ENCODE peak calls at places on chromosomes 12 and 14, in nine cellular contexts. C is right lobe of liver, L is GM12865, Z is Panc1, O is A549, U is cardiac fibroblast, G is thoracic aorta, B is fibroblast of mammary gland, I is dorsolateral prefrontal cortex. M is an unnamed sample.

GRCh38 chr14:94395900-94396574 is 7.6 kb upstream of the SERPINA1 start:
- DNase-seq in G (no peak), Z (no peak), L (no peak), O (peak; percentile 17), U (no peak), C (peak; percentile 88), B (no peak), I (no peak), M (no peak)

GRCh38 chr12:55828357-55828756 is 1.0 kb downstream of the DNAJC14 start:
- DNase-seq in U (no peak), B (no peak), L (no peak), O (no peak), I (no peak), Z (no peak), G (no peak), C (no peak), M (no peak)

GRCh38 chr12:116878567-116879508 is 2.4 kb downstream of the HRK start:
- DNase-seq in G (no peak), I (no peak), B (no peak), L (no peak), C (no peak), U (no peak), O (no peak), Z (no peak), M (no peak)

GRCh38 chr12:109617496-109617895 is 43.9 kb downstream of the MVK start:
- DNase-seq in I (peak; percentile 95), Z (no peak), C (no peak), B (no peak), L (no peak), U (no peak), O (no peak), G (no peak), M (no peak)

GRCh38 chr14:34212574-34212973 is 249.5 kb downstream of the SPTSSA start:
- DNase-seq in O (no peak), G (no peak), I (no peak), L (no peak), C (no peak), U (no peak), B (peak; percentile 91), Z (no peak), M (no peak)

GRCh38 chr12:102095677-102096263 is 24.1 kb downstream of the NUP37 start:
- DNase-seq in C (no peak), L (peak; percentile 34), G (no peak), Z (no peak), O (peak; percentile 31), B (peak; percentile 45), U (peak; percentile 65), I (no peak), M (peak; percentile 16)

GRCh38 chr14:32327255-32327961 is 1.7 kb upstream of the AKAP6 start:
- DNase-seq in U (no peak), L (no peak), C (no peak), O (no peak), Z (no peak), B (no peak), I (no peak), G (no peak), M (no peak)

GRCh38 chr12:129459886-129460285 is 443.9 kb downstream of the TMEM132D start:
- DNase-seq in Z (no peak), I (no peak), C (no peak), G (no peak), O (no peak), L (no peak), U (no peak), B (no peak), M (no peak)

GRCh38 chr12:67068773-67069450 is 200.2 kb upstream of the CAND1 start:
- DNase-seq in Z (no peak), I (no peak), U (peak; percentile 33), L (peak; percentile 24), C (peak; percentile 44), G (no peak), B (peak; percentile 12), O (peak; percentile 67), M (peak; percentile 6)

GRCh38 chr12:67070307-67070600 is 198.9 kb upstream of the CAND1 start:
- DNase-seq in B (no peak), C (no peak), Z (no peak), L (no peak), I (no peak), O (no peak), G (no peak), U (no peak), M (no peak)

GRCh38 chr12:67068204-67068731 is 200.9 kb upstream of the CAND1 start:
- DNase-seq in U (no peak), Z (no peak), G (no peak), C (no peak), B (no peak), I (no peak), L (no peak), O (peak; percentile 29), M (no peak)

GRCh38 chr12:67069451-67070306 is 199.5 kb upstream of the CAND1 start:
- DNase-seq in C (no peak), G (no peak), I (no peak), Z (no peak), L (peak; percentile 48), O (peak; percentile 52), U (peak; percentile 3), B (no peak), M (no peak)

DNA sequence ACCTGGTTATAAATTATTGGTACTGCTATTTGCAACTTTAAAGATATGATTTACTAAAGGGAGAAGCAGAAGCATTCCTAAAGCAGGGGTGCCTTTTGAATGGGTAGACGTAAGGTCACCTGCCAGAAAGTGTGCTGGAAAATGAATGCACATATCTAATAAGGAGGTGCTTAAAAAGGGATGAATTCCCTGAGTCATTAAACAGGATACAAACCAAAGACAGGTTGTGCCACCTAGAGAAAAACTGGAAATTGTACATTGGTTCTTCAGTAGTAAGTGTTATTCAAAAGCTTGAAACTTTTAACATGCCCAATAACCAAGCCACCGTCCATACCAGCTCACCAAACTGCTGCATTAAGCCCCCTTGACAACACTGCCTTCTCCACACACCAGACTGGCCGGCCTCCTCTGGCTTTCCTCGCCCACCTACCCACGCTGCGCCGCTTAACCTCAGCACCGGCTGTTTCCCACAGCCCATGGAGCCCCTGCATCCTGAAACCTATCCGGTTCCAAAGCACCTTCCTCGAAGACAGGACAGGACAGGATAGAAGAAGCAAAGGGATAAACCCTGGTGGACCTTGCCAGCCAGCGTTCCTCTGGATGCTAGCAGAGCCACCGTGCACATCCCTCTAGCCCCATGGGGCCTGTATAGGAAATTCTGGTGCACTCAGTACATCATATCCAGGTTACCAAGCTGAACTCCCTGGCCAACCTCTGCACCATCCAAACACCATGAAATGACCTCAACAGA is 201.5 kb upstream of the CAND1 start:
- DNase-seq in G (no peak), L (no peak), O (peak; percentile 29), Z (no peak), B (no peak), C (no peak), I (no peak), U (no peak), M (no peak)
- H3K4me3 ChIP-seq in G (peak overlapping the region; percentile 77), L (no peak overlapping the region), O (peak overlapping the region; percentile 75), Z (peak overlapping the region; percentile 42), B (no peak overlapping the region), C (no peak overlapping the region), I (peak overlapping the region; percentile 71), U (no peak overlapping the region), M (peak overlapping the region; percentile 50)

GRCh38 chr14:49550284-49551184 is 35.6 kb downstream of the RPS29 start:
- DNase-seq in B (peak; percentile 36), O (peak; percentile 28), U (peak; percentile 28), G (no peak), C (no peak), L (no peak), Z (no peak), I (no peak), M (no peak)

GRCh38 chr14:49553892-49554291 is 32.3 kb downstream of the RPS29 start:
- DNase-seq in C (no peak), B (no peak), G (no peak), I (no peak), U (no peak), O (no peak), Z (no peak), L (no peak), M (no peak)

GRCh38 chr14:49551569-49551968 is 34.6 kb downstream of the RPS29 start:
- DNase-seq in C (no peak), L (no peak), U (no peak), G (no peak), Z (no peak), B (no peak), O (no peak), I (no peak), M (no peak)

GRCh38 chr14:49552630-49553029 is 33.5 kb downstream of the RPS29 start:
- DNase-seq in L (no peak), U (no peak), G (no peak), O (no peak), Z (no peak), B (no peak), C (no peak), I (no peak), M (no peak)

GRCh38 chr14:49553106-49553505 is 33.1 kb downstream of the RPS29 start:
- DNase-seq in L (no peak), Z (no peak), O (no peak), U (no peak), B (no peak), C (no peak), I (no peak), G (no peak), M (no peak)
- TF ChIP-seq CTCF in L (no peak), Z (no peak), O (no peak), U (no peak), B (no peak), C (no peak), I (no peak), G (no peak), M (no peak)

GRCh38 chr12:3042826-3043225 is 34.4 kb upstream of the TSPAN9 start:
- DNase-seq in C (no peak), B (no peak), G (no peak), I (no peak), L (no peak), O (no peak), Z (no peak), U (no peak), M (no peak)

GRCh38 chr12:3043406-3043805 is 33.8 kb upstream of the TSPAN9 start:
- DNase-seq in I (no peak), C (no peak), O (no peak), U (no peak), G (no peak), L (no peak), Z (no peak), B (no peak), M (no peak)

GRCh38 chr12:3041558-3042164 is 35.5 kb upstream of the TSPAN9 start:
- DNase-seq in Z (peak; percentile 32), U (peak; percentile 82), G (no peak), C (peak; percentile 59), B (peak; percentile 77), I (peak; percentile 82), L (peak; percentile 80), O (peak; percentile 87), M (peak; percentile 59)

GRCh38 chr12:3040663-3041544 is 36.3 kb upstream of the TSPAN9 start:
- DNase-seq in B (no peak), O (no peak), G (no peak), Z (no peak), L (no peak), I (no peak), U (no peak), C (no peak), M (no peak)

GRCh38 chr12:3042394-3042793 is 34.8 kb upstream of the TSPAN9 start:
- DNase-seq in Z (no peak), L (peak; percentile 37), G (no peak), I (no peak), B (no peak), U (no peak), C (peak; percentile 60), O (no peak), M (no peak)
- H3K4me3 ChIP-seq in Z (no peak overlapping the region), L (no peak overlapping the region), G (no peak overlapping the region), I (no peak overlapping the region), B (no peak overlapping the region), U (no peak overlapping the region), C (no peak overlapping the region), O (no peak overlapping the region), M (no peak overlapping the region)

GRCh38 chr12:52984136-52984535 is 22.1 kb upstream of the EIF4B start:
- DNase-seq in C (no peak), B (no peak), U (no peak), L (no peak), Z (no peak), G (no peak), O (peak; percentile 78), I (no peak), M (no peak)
- TF ChIP-seq CTCF in C (peak; percentile 4), B (no peak), U (no peak), L (no peak), Z (no peak), G (no peak), O (peak; percentile 24), I (no peak), M (no peak)

M was measured in astrocyte of the cerebellum.